ENCODE peak calls at places on chromosomes 12 and 14, in eight cellular contexts. L is cardiac muscle cell, O is endothelial cell, M is EH, P is iPS DF 6.9, B is NCI-H774, T is NCI-H2029, G is Panc1. S is an unnamed sample.

GRCh38 chr14:26448181-26448855 is 149.5 kb downstream of the NOVA1 start:
- DNase-seq in B (peak), L (peak), T (peak), O (no peak), G (no peak), P (no peak), M (no peak), S (no peak)

GRCh38 chr12:95838125-95838524 is 20.6 kb upstream of the SNRPF start:
- DNase-seq in P (no peak), L (no peak), B (peak), T (peak), M (peak), O (no peak), G (no peak), S (no peak)

GRCh38 chr14:54106802-54107377 is 150.3 kb upstream of the BMP4 start:
- DNase-seq in M (peak), B (no peak), L (peak), T (no peak), O (no peak), G (no peak), P (no peak), S (no peak)

GRCh38 chr12:132056320-132056719 is 87.8 kb downstream of the DDX51 start:
- DNase-seq in B (no peak), G (no peak), T (no peak), M (no peak), P (no peak), O (no peak), L (no peak), S (no peak)

GRCh38 chr12:132710062-132710421 is 600 bp upstream of the PGAM5 start:
- DNase-seq in L (no peak), B (no peak), M (no peak), T (no peak), P (no peak), O (peak), G (no peak), S (no peak)

GRCh38 chr12:5388581-5389535 is 43.0 kb upstream of the NTF3 start:
- DNase-seq in P (no peak), T (no peak), G (no peak), M (peak), L (no peak), O (no peak), B (no peak), S (no peak)

GRCh38 chr12:62692884-62693283 is 226.3 kb downstream of the MON2 start:
- DNase-seq in M (peak), O (no peak), G (no peak), T (no peak), B (no peak), P (no peak), L (no peak), S (no peak)

GRCh38 chr12:100399095-100399494 is 42.2 kb downstream of the SLC17A8 start:
- DNase-seq in L (no peak), B (no peak), G (no peak), O (no peak), P (no peak), T (no peak), M (no peak), S (no peak)

GRCh38 chr14:98946995-98947394 is 325.0 kb downstream of the BCL11B start:
- DNase-seq in P (no peak), G (no peak), L (peak), O (no peak), T (no peak), B (no peak), M (no peak), S (no peak)

GRCh38 chr12:31584782-31585181 is 6.2 kb downstream of the DENND5B start:
- DNase-seq in M (no peak), L (no peak), B (no peak), P (no peak), G (no peak), O (no peak), T (no peak), S (no peak)

GRCh38 chr12:27548301-27549199 is 24.5 kb downstream of the PPFIBP1 start:
- DNase-seq in T (no peak), G (no peak), L (no peak), O (no peak), B (no peak), P (no peak), M (no peak), S (no peak)

GRCh38 chr12:88381456-88381855 is 198.8 kb downstream of the KITLG start:
- DNase-seq in L (no peak), B (no peak), G (no peak), O (no peak), M (no peak), T (no peak), P (no peak), S (no peak)

GRCh38 chr12:56298828-56299227 is 1.3 kb downstream of the CS start:
- DNase-seq in M (no peak), B (no peak), O (no peak), G (no peak), T (no peak), P (no peak), L (no peak), S (no peak)

GRCh38 chr12:6078378-6079083 is 45.9 kb downstream of the VWF start:
- DNase-seq in M (peak), G (no peak), P (no peak), B (no peak), L (no peak), O (no peak), T (no peak), S (no peak)

GRCh38 chr12:20368653-20369163 is 371 bp downstream of the PDE3A start:
- DNase-seq in L (peak), T (no peak), O (peak), G (no peak), M (peak), B (no peak), P (no peak), S (peak)